ENCODE peak calls at places on chromosomes 5 and 9, in seven cellular contexts. Z, T, D, M, S, O and U are unnamed samples.

GRCh38 chr9:113488490-113488889 is 25.0 kb downstream of the RGS3 start:
- DNase-seq in M (no peak), D (no peak), Z (no peak), S (no peak), T (no peak), O (no peak), U (no peak)

GRCh38 chr5:102856374-102856748 is 101.3 kb downstream of the PAM start:
- DNase-seq in O (no peak), S (peak; percentile 60), Z (no peak), M (no peak), D (peak; percentile 78), T (no peak), U (peak; percentile 72)

GRCh38 chr9:35407846-35408245 is 82.1 kb upstream of the RUSC2 start:
- DNase-seq in S (no peak), T (no peak), Z (no peak), D (no peak), M (no peak), O (no peak), U (no peak)

GRCh38 chr9:114005371-114006154 is 72.5 kb downstream of the AMBP start:
- DNase-seq in M (no peak), D (no peak), T (peak; percentile 14), Z (no peak), O (peak; percentile 15), S (no peak), U (no peak)

GRCh38 chr5:124745367-124746251 is 830 bp downstream of the ZNF608 start:
- DNase-seq in Z (no peak), S (no peak), D (no peak), M (no peak), T (no peak), O (no peak), U (no peak)

GRCh38 chr9:2567922-2568321 is 53.7 kb upstream of the VLDLR start:
- DNase-seq in Z (no peak), S (no peak), M (no peak), D (no peak), T (no peak), O (no peak), U (no peak)

GRCh38 chr9:21744874-21745273 is 57.6 kb upstream of the MTAP start:
- DNase-seq in S (no peak), M (no peak), Z (no peak), D (no peak), T (no peak), O (no peak), U (no peak)

GRCh38 chr5:141356133-141356532 is 1.3 kb downstream of the PCDHGA4 start:
- DNase-seq in M (no peak), S (no peak), T (no peak), Z (no peak), D (no peak), O (no peak), U (no peak)

GRCh38 chr9:109940536-109940935 is 160.5 kb downstream of the PALM2AKAP2 start:
- DNase-seq in O (no peak), D (no peak), Z (no peak), T (no peak), M (no peak), S (no peak), U (no peak)

GRCh38 chr5:116732591-116732990 is 158.0 kb upstream of the SEMA6A start:
- DNase-seq in O (no peak), D (no peak), M (no peak), Z (no peak), T (no peak), S (no peak), U (no peak)

GRCh38 chr5:142358121-142358520 is 33.3 kb upstream of the SPRY4 start:
- DNase-seq in D (no peak), S (no peak), T (no peak), O (no peak), M (no peak), Z (no peak), U (no peak)

GRCh38 chr9:96464426-96464825 is 14.5 kb downstream of the HABP4 start:
- DNase-seq in T (no peak), Z (no peak), O (no peak), M (no peak), S (no peak), D (no peak), U (no peak)

GRCh38 chr9:109604788-109605187 is 106.7 kb upstream of the PTPN3 start:
- DNase-seq in M (no peak), T (no peak), O (no peak), Z (no peak), D (no peak), S (no peak), U (no peak)

GRCh38 chr5:37859805-37860204 is 20.0 kb upstream of the GDNF start:
- DNase-seq in D (no peak), M (no peak), O (no peak), Z (no peak), S (no peak), T (no peak), U (no peak)

GRCh38 chr5:96933764-96934163 is 2.1 kb upstream of the LNPEP start:
- DNase-seq in Z (no peak), O (no peak), M (no peak), T (no peak), S (peak; percentile 6), D (no peak), U (no peak)

GRCh38 chr9:124409410-124409809 is 5.8 kb downstream of the PSMB7 start:
- DNase-seq in M (no peak), S (no peak), Z (no peak), T (no peak), O (no peak), D (no peak), U (no peak)

GRCh38 chr5:6467591-6467990 is 18.9 kb downstream of the UBE2QL1 start:
- DNase-seq in O (no peak), T (no peak), S (no peak), M (no peak), D (no peak), Z (no peak), U (no peak)

GRCh38 chr9:127177221-127177620 is 54.8 kb upstream of the ANGPTL2 start:
- DNase-seq in M (no peak), S (no peak), O (peak; percentile 17), D (no peak), Z (no peak), T (no peak), U (no peak)

GRCh38 chr5:32687167-32687831 is 23.8 kb upstream of the NPR3 start:
- DNase-seq in Z (no peak), O (no peak), M (no peak), S (no peak), T (no peak), D (peak; percentile 47), U (no peak)

GRCh38 chr5:43202380-43202779 is 10.4 kb downstream of the NIM1K start:
- DNase-seq in Z (no peak), T (no peak), S (no peak), M (no peak), D (no peak), O (no peak), U (no peak)

GRCh38 chr9:13719981-13720380 is 440.5 kb upstream of the MPDZ start:
- DNase-seq in M (no peak), O (no peak), D (peak; percentile 82), Z (no peak), S (no peak), T (no peak), U (peak; percentile 61)

GRCh38 chr9:134896834-134897583 is 16.4 kb downstream of the FCN2 start:
- DNase-seq in S (no peak), O (no peak), M (no peak), Z (no peak), D (no peak), T (no peak), U (no peak)

GRCh38 chr5:77087484-77088291 is 603 bp upstream of the ZBED3 start:
- DNase-seq in T (no peak), O (peak; percentile 36), D (no peak), M (no peak), Z (no peak), S (no peak), U (no peak)

GRCh38 chr9:131495726-131496292 is 6.9 kb upstream of the POMT1 start:
- DNase-seq in D (no peak), S (no peak), Z (no peak), M (no peak), T (no peak), O (no peak), U (no peak)

GRCh38 chr9:99264070-99264469 is 42.0 kb downstream of the SEC61B start:
- DNase-seq in D (peak; percentile 42), Z (peak; percentile 22), O (peak; percentile 44), M (no peak), S (peak; percentile 43), T (no peak), U (no peak)

GRCh38 chr5:97096096-97096648 is 46.2 kb downstream of the LIX1 start:
- DNase-seq in Z (no peak), M (no peak), D (peak; percentile 33), O (no peak), T (no peak), S (peak; percentile 48), U (no peak)

GRCh38 chr9:71518045-71518888 is 250.0 kb downstream of the CEMIP2 start:
- DNase-seq in O (no peak), Z (no peak), S (no peak), M (no peak), T (no peak), D (no peak), U (no peak)

GRCh38 chr9:89755835-89756234 is 151.0 kb downstream of the GADD45G start:
- DNase-seq in S (peak; percentile 60), O (no peak), Z (no peak), T (no peak), M (no peak), D (no peak), U (no peak)

GRCh38 chr9:86282979-86283535 is 719 bp upstream of the ISCA1 start:
- DNase-seq in Z (peak; percentile 15), M (no peak), T (no peak), S (peak; percentile 91), O (no peak), D (peak; percentile 89), U (peak; percentile 88)